ENCODE peak calls at places on chromosomes 5 and 9, in seven cellular contexts. P, M, L, T, S, D and U are unnamed samples. For H3K4me1, the result is how much of the 10 kb centered on the place peaks cover.

GRCh38 chr9:2939368-2939767 is 95.5 kb upstream of the PUM3 start:
- DNase-seq in P (no peak), S (no peak), M (no peak), T (no peak), L (no peak), D (no peak), U (no peak)

GRCh38 chr9:16033253-16033652 is 480.4 kb downstream of the CCDC171 start:
- DNase-seq in P (no peak), S (no peak), T (no peak), M (no peak), D (no peak), L (no peak), U (no peak)

GRCh38 chr5:65125681-65126080 is 356.0 kb downstream of the ADAMTS6 start:
- DNase-seq in L (no peak), D (no peak), M (no peak), S (no peak), T (no peak), P (no peak), U (no peak)

GRCh38 chr5:34658023-34658422 is 1.9 kb downstream of the RAI14 start:
- DNase-seq in P (peak), D (no peak), M (no peak), L (peak), S (no peak), T (no peak), U (peak)

GRCh38 chr5:125549322-125549871 is 803.0 kb upstream of the ZNF608 start:
- DNase-seq in S (no peak), M (no peak), L (peak), P (peak), D (no peak), T (no peak), U (peak)

GRCh38 chr9:88697764-88698436 is 162.9 kb downstream of the NXNL2 start:
- DNase-seq in S (no peak), P (peak), T (no peak), D (no peak), L (peak), M (no peak), U (no peak)

GRCh38 chr5:31270396-31270795 is 76.9 kb downstream of the CDH6 start:
- DNase-seq in L (peak), M (no peak), T (no peak), D (no peak), P (no peak), S (no peak), U (peak)

GRCh38 chr5:146565764-146566163 is 49.8 kb upstream of the GPR151 start:
- DNase-seq in S (no peak), L (peak), M (peak), D (peak), P (peak), T (no peak), U (peak)

GRCh38 chr9:97271292-97271691 is 36.2 kb upstream of the CCDC180 start:
- DNase-seq in D (no peak), L (no peak), T (no peak), S (no peak), M (peak), P (no peak), U (no peak)

GRCh38 chr9:79492092-79492995 is 79.4 kb upstream of the TLE4 start:
- DNase-seq in T (no peak), P (no peak), S (no peak), L (no peak), M (no peak), D (no peak), U (no peak)

GRCh38 chr5:8813180-8813579 is 732.7 kb downstream of the SEMA5A start:
- DNase-seq in S (no peak), L (no peak), D (no peak), T (no peak), P (no peak), M (no peak), U (no peak)

GRCh38 chr9:84953797-84954695 is 284.5 kb downstream of the NTRK2 start:
- DNase-seq in L (peak), D (no peak), P (peak), T (peak), M (peak), S (peak), U (peak)

GRCh38 chr9:96574931-96575351 is 44.7 kb downstream of the CDC14B start:
- DNase-seq in S (no peak), P (no peak), M (no peak), D (no peak), L (peak), T (no peak), U (no peak)

GRCh38 chr9:135622415-135623020 is 16.8 kb downstream of the GLT6D1 start:
- DNase-seq in D (no peak), S (no peak), L (no peak), T (no peak), P (no peak), M (no peak), U (no peak)

GRCh38 chr9:93898502-93899426 is 56.4 kb downstream of the BARX1 start:
- DNase-seq in M (peak), S (peak), P (no peak), T (no peak), D (no peak), L (no peak), U (no peak)

GRCh38 chr9:114224247-114224610 is 68.9 kb downstream of the COL27A1 start:
- DNase-seq in T (no peak), D (no peak), M (peak), S (no peak), L (no peak), P (peak), U (peak)

GRCh38 chr9:80775515-80775914 is 913.8 kb downstream of the TLE1 start:
- DNase-seq in D (no peak), M (no peak), T (no peak), P (peak), S (no peak), L (no peak), U (peak)

GRCh38 chr5:21181726-21182125 is 1193.7 kb upstream of the CDH18 start:
- DNase-seq in P (peak), L (no peak), S (no peak), T (no peak), D (no peak), M (no peak), U (no peak)

GRCh38 chr5:93246093-93246855 is 334.7 kb downstream of the NR2F1-AS1 start:
- DNase-seq in D (no peak), S (no peak), P (peak), T (no peak), L (peak), M (peak), U (peak)

GRCh38 chr9:5382479-5382878 is 42.8 kb upstream of the RLN1 start:
- DNase-seq in M (no peak), P (no peak), T (no peak), D (no peak), L (no peak), S (no peak), U (no peak)

GRCh38 chr9:136538599-136539426 is 7.0 kb downstream of the NOTCH1 start:
- DNase-seq in L (peak), D (peak), S (peak), M (no peak), P (no peak), T (peak), U (no peak)

GRCh38 chr5:117098094-117098493 is 523.5 kb upstream of the SEMA6A start:
- DNase-seq in D (no peak), M (no peak), L (no peak), S (no peak), T (no peak), P (no peak), U (no peak)

GRCh38 chr9:70902171-70902570 is 219.2 kb downstream of the TRPM3 start:
- DNase-seq in M (no peak), D (no peak), L (peak), S (no peak), P (no peak), T (no peak), U (no peak)

GRCh38 chr5:112604741-112605390 is 132.8 kb upstream of the APC start:
- DNase-seq in S (no peak), T (no peak), D (no peak), M (peak), L (peak), P (no peak), U (no peak)

GRCh38 chr9:98202252-98202651 is 9.8 kb upstream of the CORO2A start:
- DNase-seq in T (no peak), P (no peak), L (peak), S (no peak), M (no peak), D (no peak), U (no peak)

GRCh38 chr5:76548525-76549229 is 74.5 kb downstream of the F2RL2 start:
- DNase-seq in S (no peak), P (no peak), M (no peak), L (no peak), T (peak), D (no peak), U (no peak)

GRCh38 chr5:76546497-76547102 is 76.6 kb downstream of the F2RL2 start:
- DNase-seq in M (no peak), L (no peak), D (peak), T (no peak), P (no peak), S (no peak), U (no peak)

GRCh38 chr5:76547891-76548524 is 75.2 kb downstream of the F2RL2 start:
- DNase-seq in S (no peak), L (no peak), T (no peak), M (no peak), D (no peak), P (no peak), U (no peak)

GRCh38 chr5:76545184-76545583 is 78.0 kb downstream of the F2RL2 start:
- DNase-seq in L (no peak), S (no peak), T (no peak), D (no peak), P (no peak), M (no peak), U (no peak)

DNA sequence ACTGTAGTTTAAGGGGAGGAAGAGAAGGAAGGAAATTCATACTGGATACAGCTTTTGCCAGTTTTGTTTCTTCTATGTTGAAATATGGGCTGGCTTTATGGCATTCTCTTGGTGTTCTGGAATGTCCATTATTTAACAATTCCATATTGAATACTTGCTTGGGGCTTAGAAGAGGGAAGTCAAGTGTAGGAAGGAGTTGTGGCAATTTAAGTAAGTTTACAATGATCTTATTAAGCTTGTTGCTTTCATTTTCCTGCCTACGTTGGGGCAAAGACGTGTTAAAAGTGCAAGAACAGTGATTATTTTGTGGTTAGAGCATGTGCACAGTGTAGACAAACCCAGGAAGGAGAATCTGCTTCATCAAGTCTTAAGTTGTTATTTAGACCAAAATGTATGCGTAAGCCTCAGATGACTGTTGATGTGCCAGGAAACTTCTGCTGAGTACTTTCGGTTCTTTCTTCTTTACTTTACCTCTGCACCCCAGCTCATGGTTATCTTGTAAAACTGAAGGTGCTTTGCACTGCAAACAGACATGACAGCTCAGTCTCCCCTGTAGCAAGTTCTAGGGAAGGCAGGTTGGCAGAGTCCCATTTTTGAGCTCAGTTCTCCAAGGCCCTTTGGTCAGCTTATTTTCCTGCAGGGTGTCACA is 75.8 kb downstream of the F2RL2 start:
- DNase-seq in P (peak), T (peak), S (no peak), M (no peak), D (peak), L (no peak), U (peak)
- H3K4me1 ChIP-seq in P (under half), T (under half), S (half or more), M (under half), D (half or more), L (under half), U (under half)

DNA sequence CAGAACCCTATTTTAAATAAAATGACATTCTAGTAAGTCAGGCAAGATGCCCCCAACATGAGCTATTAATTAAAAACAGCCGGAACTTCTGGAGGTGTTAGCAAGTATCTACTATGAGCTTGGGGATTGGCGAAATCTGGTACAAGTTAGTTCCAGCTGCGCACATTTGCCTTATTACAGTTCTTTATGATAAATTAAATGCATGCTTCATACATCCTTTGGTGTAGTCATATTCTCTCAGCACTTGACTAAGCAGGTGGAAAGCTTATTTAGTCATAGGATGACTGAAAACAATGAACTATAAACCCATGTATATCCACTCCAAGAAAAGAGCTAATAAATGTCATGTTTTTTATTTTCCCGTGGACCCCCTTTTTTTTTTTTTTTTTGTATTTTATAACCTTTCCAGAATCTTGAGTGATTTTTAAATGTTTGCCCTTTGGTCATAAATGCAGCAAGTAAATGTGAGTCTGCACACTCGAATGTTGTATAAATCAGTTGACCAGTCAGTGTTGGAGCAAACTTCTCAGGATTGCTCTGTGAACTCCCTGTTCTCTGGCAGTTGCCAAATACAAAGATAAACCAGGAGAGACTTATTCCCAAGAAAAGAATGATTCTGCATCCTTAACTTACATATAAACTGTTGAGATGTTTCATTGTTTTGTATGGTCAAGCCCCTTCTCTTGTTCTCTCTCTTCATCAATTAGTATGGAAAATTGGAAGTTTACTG is 38.2 kb downstream of the PIK3R1 start:
- DNase-seq in D (no peak), L (no peak), T (no peak), S (no peak), P (no peak), M (no peak), U (no peak)
- H3K4me1 ChIP-seq in D (half or more), L (under half), T (under half), S (half or more), P (under half), M (under half), U (half or more)

GRCh38 chr5:157283434-157283833 is 17.5 kb downstream of the CYFIP2 start:
- DNase-seq in L (no peak), M (no peak), D (no peak), S (peak), P (no peak), T (no peak), U (no peak)

GRCh38 chr5:157279605-157280239 is 13.8 kb downstream of the CYFIP2 start:
- DNase-seq in D (no peak), T (no peak), P (no peak), S (no peak), L (no peak), M (no peak), U (no peak)

GRCh38 chr5:157280511-157280910 is 14.6 kb downstream of the CYFIP2 start:
- DNase-seq in D (no peak), L (no peak), M (no peak), S (no peak), P (no peak), T (no peak), U (no peak)

GRCh38 chr5:157280927-157281326 is 15.0 kb downstream of the CYFIP2 start:
- DNase-seq in S (no peak), D (no peak), T (no peak), P (no peak), L (peak), M (no peak), U (peak)

GRCh38 chr5:157282150-157282549 is 16.2 kb downstream of the CYFIP2 start:
- DNase-seq in T (no peak), D (no peak), L (no peak), M (no peak), S (no peak), P (no peak), U (no peak)
- H3K4me1 ChIP-seq in T (under half), D (half or more), L (half or more), M (under half), S (half or more), P (under half), U (under half)

GRCh38 chr9:128721487-128722010 is 2.4 kb downstream of the ZDHHC12 start:
- DNase-seq in D (no peak), M (no peak), S (no peak), L (no peak), P (no peak), T (no peak), U (no peak)

GRCh38 chr9:128722380-128723351 is 1.3 kb downstream of the ZDHHC12 start:
- DNase-seq in T (no peak), P (no peak), M (peak), L (no peak), D (no peak), S (no peak), U (no peak)

GRCh38 chr9:128724744-128725211 is 851 bp upstream of the ZDHHC12 start:
- DNase-seq in M (peak), T (peak), D (peak), P (peak), L (peak), S (peak), U (peak)

GRCh38 chr9:128723866-128724743 is at the start of gene ZDHHC12:
- DNase-seq in S (peak), D (peak), L (peak), P (peak), T (peak), M (peak), U (peak)

DNA sequence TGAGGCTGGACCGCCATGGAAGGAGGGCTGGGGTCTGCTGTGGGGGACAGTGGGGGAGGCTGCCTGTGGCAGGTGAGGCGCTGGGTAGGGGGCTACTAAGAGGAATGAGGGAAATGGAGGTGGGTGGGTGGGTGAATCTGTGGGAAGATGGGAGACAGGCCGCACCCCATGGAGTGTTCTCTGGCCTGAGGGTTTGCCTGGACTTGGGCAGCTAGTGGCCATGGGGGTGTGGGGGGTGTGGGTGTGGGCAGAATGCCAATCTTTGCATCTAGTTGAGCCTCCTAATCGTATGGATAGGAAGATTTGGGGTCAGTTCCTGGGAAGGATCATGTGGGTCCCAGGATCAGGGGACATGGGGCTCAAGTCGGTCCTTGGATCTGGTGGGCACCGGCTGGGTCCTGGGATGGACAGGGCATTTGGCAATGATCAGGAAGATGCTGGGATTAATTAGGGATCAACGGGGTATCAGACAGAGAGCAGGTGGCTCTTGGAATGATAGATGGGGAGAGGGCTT is 518 bp downstream of the ZDHHC12 start:
- DNase-seq in P (peak), D (no peak), T (no peak), M (no peak), L (no peak), S (no peak), U (peak)
- H3K4me1 ChIP-seq in P (under half), D (under half), T (under half), M (under half), L (under half), S (under half), U (under half)

GRCh38 chr5:61349935-61350334 is 17.9 kb downstream of the ZSWIM6 start:
- DNase-seq in S (no peak), P (no peak), D (no peak), L (no peak), T (no peak), M (no peak), U (no peak)
- H3K4me1 ChIP-seq in S (half or more), P (under half), D (under half), L (under half), T (under half), M (under half), U (under half)